ENCODE peak calls at places on chromosomes 4 and X, in five cellular contexts. F is ELR; N is AG10803; C is AG09319; T is activated CD4-positive, alpha-beta T cell treated with anti-CD3 and anti-CD28 coated beads, Interleukin-2, amount 50 U/mL, for 4 hours. P is an unnamed sample.

GRCh38 chr4:127261476-127261875 is 371.3 kb upstream of the INTU start:
- DNase-seq in C (no peak), T (no peak), F (no peak), N (peak), P (no peak)

GRCh38 chr4:107814758-107815552 is 9.8 kb upstream of the SGMS2 start:
- DNase-seq in F (no peak), C (no peak), N (no peak), T (no peak), P (no peak)

GRCh38 chr4:57329279-57329678 is 219.1 kb upstream of the IGFBP7 start:
- DNase-seq in C (no peak), F (no peak), T (no peak), N (no peak), P (no peak)

GRCh38 chr4:20809796-20810195 is 109.5 kb downstream of the PACRGL start:
- DNase-seq in C (no peak), T (no peak), F (no peak), N (no peak), P (no peak)

GRCh38 chr4:188076169-188076568 is 33.2 kb downstream of the TRIML2 start:
- DNase-seq in F (no peak), N (no peak), T (no peak), C (no peak), P (no peak)

GRCh38 chr4:12926189-12927066 is 557.7 kb downstream of the RAB28 start:
- DNase-seq in F (no peak), C (no peak), T (no peak), N (no peak), P (no peak)

GRCh38 chr4:65654976-65655375 is 15.3 kb downstream of the EPHA5 start:
- DNase-seq in N (no peak), F (peak), C (no peak), T (no peak), P (no peak)

GRCh38 chrX:104250470-104250869 is 4.3 kb downstream of the ESX1 start:
- DNase-seq in N (no peak), T (no peak), C (no peak), F (no peak), P (no peak)

GRCh38 chrX:20026278-20026677 is 35.4 kb upstream of the BCLAF3 start:
- DNase-seq in C (peak), T (no peak), F (peak), N (peak), P (no peak)

GRCh38 chr4:125515016-125515415 is 200.3 kb downstream of the FAT4 start:
- DNase-seq in C (no peak), T (no peak), F (no peak), N (no peak), P (no peak)

GRCh38 chr4:83709627-83710026 is 173.7 kb downstream of the GPAT3 start:
- DNase-seq in N (no peak), C (no peak), F (no peak), T (no peak), P (no peak)

GRCh38 chr4:153154010-153154975 is 50.0 kb upstream of the TRIM2 start:
- DNase-seq in N (peak), T (no peak), C (no peak), F (peak), P (no peak)

GRCh38 chr4:20354120-20354519 is 102.4 kb downstream of the SLIT2 start:
- DNase-seq in F (no peak), N (no peak), T (no peak), C (no peak), P (no peak)

GRCh38 chr4:102819588-102820365 is 7.6 kb downstream of the UBE2D3 start:
- DNase-seq in F (no peak), T (no peak), C (no peak), N (no peak), P (no peak)

GRCh38 chr4:37958932-37959331 is 1.3 kb upstream of the PTTG2 start:
- DNase-seq in T (no peak), C (no peak), N (no peak), F (no peak), P (no peak)

GRCh38 chr4:124537971-124538370 is 174.6 kb downstream of the ANKRD50 start:
- DNase-seq in C (no peak), T (no peak), F (no peak), N (no peak), P (no peak)

GRCh38 chrX:82816572-82816971 is 691.5 kb upstream of the POU3F4 start:
- DNase-seq in F (no peak), N (no peak), C (no peak), T (no peak), P (no peak)

GRCh38 chr4:112170451-112170993 is 25.3 kb downstream of the FAM241A start:
- DNase-seq in C (peak), N (peak), T (no peak), F (peak), P (no peak)

GRCh38 chr4:89283226-89283974 is 24.2 kb downstream of the GPRIN3 start:
- DNase-seq in N (peak), F (peak), C (no peak), T (no peak), P (no peak)

GRCh38 chrX:75038925-75039324 is 113.7 kb upstream of the NEXMIF start:
- DNase-seq in N (peak), F (peak), T (no peak), C (no peak), P (no peak)

GRCh38 chr4:89994176-89994873 is 99.7 kb downstream of the MMRN1 start:
- DNase-seq in N (no peak), T (no peak), F (no peak), C (no peak), P (no peak)

GRCh38 chr4:38189445-38189844 is 229.2 kb downstream of the PTTG2 start:
- DNase-seq in F (peak), C (no peak), T (no peak), N (peak), P (no peak)

GRCh38 chr4:138775890-138776289 is 239.7 kb upstream of the NOCT start:
- DNase-seq in T (no peak), F (no peak), C (no peak), N (no peak), P (no peak)

GRCh38 chrX:19046343-19047215 is 62.7 kb upstream of the PHKA2 start:
- DNase-seq in F (peak), C (no peak), T (no peak), N (peak), P (no peak)

GRCh38 chr4:22552802-22553201 is 36.9 kb upstream of the ADGRA3 start:
- DNase-seq in N (no peak), F (peak), C (no peak), T (no peak), P (no peak)

GRCh38 chrX:150752124-150752523 is 58.9 kb downstream of the MTMR1 start:
- DNase-seq in C (no peak), N (no peak), T (no peak), F (no peak), P (no peak)

GRCh38 chr4:74451214-74451661 is 6.3 kb downstream of the AREG start:
- DNase-seq in C (no peak), N (peak), F (peak), T (no peak), P (no peak)

GRCh38 chr4:174256277-174256713 is 27.2 kb downstream of the FBXO8 start:
- DNase-seq in N (peak), T (no peak), C (no peak), F (peak), P (no peak)

GRCh38 chr4:112348488-112349158 is 51.5 kb downstream of the ALPK1 start:
- DNase-seq in N (peak), F (peak), T (no peak), C (peak), P (no peak)

GRCh38 chrX:63282828-63283227 is 68.3 kb downstream of the SPIN4 start:
- DNase-seq in F (no peak), N (no peak), T (no peak), C (no peak), P (no peak)

GRCh38 chr4:87049508-87049907 is 114.7 kb downstream of the AFF1 start:
- DNase-seq in N (no peak), C (no peak), T (no peak), F (no peak), P (no peak)

GRCh38 chr4:10336471-10336870 is 120.8 kb downstream of the ZNF518B start:
- DNase-seq in F (peak), N (peak), T (no peak), C (no peak), P (no peak)

GRCh38 chrX:103212749-103213457 is 2.0 kb upstream of the BEX4 start:
- DNase-seq in T (no peak), N (no peak), F (no peak), C (no peak), P (no peak)

GRCh38 chr4:184267673-184268573 is 50.2 kb upstream of the ENPP6 start:
- DNase-seq in C (peak), N (peak), T (peak), F (peak), P (peak)